ENCODE peak calls at places on chromosomes 1 and 21, in four cellular contexts. One of them, this sample, is unnamed.

GRCh38 chr1:48207536-48208075 is 14.9 kb upstream of the SLC5A9 start:
- DNase-seq in dorsolateral prefrontal cortex: no peak
- DNase-seq in stimulated activated CD8-positive, alpha-beta memory T cell treated with anti-CD3 and anti-CD28 coated beads, Interleukin-12 subunit alpha, Interleukin-12 subunit beta, amount 100 ng/mL, for 4 hours: no peak
- DNase-seq in T follicular helper cell: no peak
- DNase-seq in this sample: no peak

GRCh38 chr1:169577981-169578738 is 8.1 kb downstream of the F5 start:
- DNase-seq in dorsolateral prefrontal cortex: no peak
- DNase-seq in stimulated activated CD8-positive, alpha-beta memory T cell treated with anti-CD3 and anti-CD28 coated beads, Interleukin-12 subunit alpha, Interleukin-12 subunit beta, amount 100 ng/mL, for 4 hours: no peak
- DNase-seq in T follicular helper cell: no peak
- DNase-seq in this sample: no peak

GRCh38 chr21:31801551-31802234 is 69.8 kb upstream of the SCAF4 start:
- DNase-seq in stimulated activated CD8-positive, alpha-beta memory T cell treated with anti-CD3 and anti-CD28 coated beads, Interleukin-12 subunit alpha, Interleukin-12 subunit beta, amount 100 ng/mL, for 4 hours: no peak
- DNase-seq in T follicular helper cell: no peak
- DNase-seq in dorsolateral prefrontal cortex: no peak
- DNase-seq in this sample: no peak

GRCh38 chr1:205319081-205320018 is 2.2 kb downstream of the NUAK2 start:
- DNase-seq in T follicular helper cell: no peak
- DNase-seq in stimulated activated CD8-positive, alpha-beta memory T cell treated with anti-CD3 and anti-CD28 coated beads, Interleukin-12 subunit alpha, Interleukin-12 subunit beta, amount 100 ng/mL, for 4 hours: no peak
- DNase-seq in dorsolateral prefrontal cortex: no peak
- DNase-seq in this sample: no peak

GRCh38 chr1:62682531-62682930 is 5.7 kb downstream of the DOCK7 start:
- DNase-seq in dorsolateral prefrontal cortex: no peak
- DNase-seq in stimulated activated CD8-positive, alpha-beta memory T cell treated with anti-CD3 and anti-CD28 coated beads, Interleukin-12 subunit alpha, Interleukin-12 subunit beta, amount 100 ng/mL, for 4 hours: no peak
- DNase-seq in T follicular helper cell: no peak
- DNase-seq in this sample: no peak

GRCh38 chr1:157292302-157292701 is 154.1 kb upstream of the ETV3 start:
- DNase-seq in stimulated activated CD8-positive, alpha-beta memory T cell treated with anti-CD3 and anti-CD28 coated beads, Interleukin-12 subunit alpha, Interleukin-12 subunit beta, amount 100 ng/mL, for 4 hours: no peak
- DNase-seq in dorsolateral prefrontal cortex: no peak
- DNase-seq in T follicular helper cell: no peak
- DNase-seq in this sample: no peak

GRCh38 chr1:108117908-108118902 is 81.9 kb downstream of the SLC25A24 start:
- DNase-seq in T follicular helper cell: no peak
- DNase-seq in stimulated activated CD8-positive, alpha-beta memory T cell treated with anti-CD3 and anti-CD28 coated beads, Interleukin-12 subunit alpha, Interleukin-12 subunit beta, amount 100 ng/mL, for 4 hours: no peak
- DNase-seq in dorsolateral prefrontal cortex: no peak
- DNase-seq in this sample: no peak

GRCh38 chr1:86382878-86383277 is 13.2 kb downstream of the ODF2L start:
- DNase-seq in dorsolateral prefrontal cortex: no peak
- DNase-seq in T follicular helper cell: no peak
- DNase-seq in stimulated activated CD8-positive, alpha-beta memory T cell treated with anti-CD3 and anti-CD28 coated beads, Interleukin-12 subunit alpha, Interleukin-12 subunit beta, amount 100 ng/mL, for 4 hours: no peak
- DNase-seq in this sample: no peak

GRCh38 chr1:81708239-81708638 is 92.5 kb upstream of the ADGRL2 start:
- DNase-seq in T follicular helper cell: no peak
- DNase-seq in dorsolateral prefrontal cortex: no peak
- DNase-seq in stimulated activated CD8-positive, alpha-beta memory T cell treated with anti-CD3 and anti-CD28 coated beads, Interleukin-12 subunit alpha, Interleukin-12 subunit beta, amount 100 ng/mL, for 4 hours: no peak
- DNase-seq in this sample: no peak

GRCh38 chr1:227767401-227768396 is 32.5 kb downstream of the SNAP47 start:
- DNase-seq in stimulated activated CD8-positive, alpha-beta memory T cell treated with anti-CD3 and anti-CD28 coated beads, Interleukin-12 subunit alpha, Interleukin-12 subunit beta, amount 100 ng/mL, for 4 hours: no peak
- DNase-seq in dorsolateral prefrontal cortex: no peak
- DNase-seq in T follicular helper cell: no peak
- DNase-seq in this sample: no peak

GRCh38 chr1:90807329-90807728 is 90.2 kb upstream of the BARHL2 start:
- DNase-seq in T follicular helper cell: no peak
- DNase-seq in stimulated activated CD8-positive, alpha-beta memory T cell treated with anti-CD3 and anti-CD28 coated beads, Interleukin-12 subunit alpha, Interleukin-12 subunit beta, amount 100 ng/mL, for 4 hours: no peak
- DNase-seq in dorsolateral prefrontal cortex: no peak
- DNase-seq in this sample: no peak

GRCh38 chr1:27609618-27610240 is 5.8 kb upstream of the AHDC1 start:
- DNase-seq in dorsolateral prefrontal cortex: no peak
- DNase-seq in stimulated activated CD8-positive, alpha-beta memory T cell treated with anti-CD3 and anti-CD28 coated beads, Interleukin-12 subunit alpha, Interleukin-12 subunit beta, amount 100 ng/mL, for 4 hours: no peak
- DNase-seq in T follicular helper cell: no peak
- DNase-seq in this sample: no peak

GRCh38 chr1:9181176-9181906 is 52.4 kb upstream of the GPR157 start:
- DNase-seq in T follicular helper cell: peak
- DNase-seq in stimulated activated CD8-positive, alpha-beta memory T cell treated with anti-CD3 and anti-CD28 coated beads, Interleukin-12 subunit alpha, Interleukin-12 subunit beta, amount 100 ng/mL, for 4 hours: peak
- DNase-seq in dorsolateral prefrontal cortex: peak
- DNase-seq in this sample: peak

GRCh38 chr21:45724994-45725843 is 81.7 kb downstream of the PCBP3 start:
- DNase-seq in stimulated activated CD8-positive, alpha-beta memory T cell treated with anti-CD3 and anti-CD28 coated beads, Interleukin-12 subunit alpha, Interleukin-12 subunit beta, amount 100 ng/mL, for 4 hours: no peak
- DNase-seq in T follicular helper cell: no peak
- DNase-seq in dorsolateral prefrontal cortex: no peak
- DNase-seq in this sample: no peak

GRCh38 chr1:201336711-201337450 is 40.6 kb downstream of the TNNT2 start:
- DNase-seq in T follicular helper cell: no peak
- DNase-seq in dorsolateral prefrontal cortex: no peak
- DNase-seq in stimulated activated CD8-positive, alpha-beta memory T cell treated with anti-CD3 and anti-CD28 coated beads, Interleukin-12 subunit alpha, Interleukin-12 subunit beta, amount 100 ng/mL, for 4 hours: no peak
- DNase-seq in this sample: no peak

GRCh38 chr21:42495765-42496119 is 282 bp downstream of the RSPH1 start:
- DNase-seq in dorsolateral prefrontal cortex: no peak
- DNase-seq in T follicular helper cell: no peak
- DNase-seq in stimulated activated CD8-positive, alpha-beta memory T cell treated with anti-CD3 and anti-CD28 coated beads, Interleukin-12 subunit alpha, Interleukin-12 subunit beta, amount 100 ng/mL, for 4 hours: no peak
- DNase-seq in this sample: no peak

GRCh38 chr1:10832703-10833102 is 36.3 kb upstream of the CASZ1 start:
- DNase-seq in T follicular helper cell: no peak
- DNase-seq in dorsolateral prefrontal cortex: no peak
- DNase-seq in stimulated activated CD8-positive, alpha-beta memory T cell treated with anti-CD3 and anti-CD28 coated beads, Interleukin-12 subunit alpha, Interleukin-12 subunit beta, amount 100 ng/mL, for 4 hours: no peak
- DNase-seq in this sample: no peak

GRCh38 chr21:29217818-29218252 is 80.9 kb upstream of the BACH1 start:
- DNase-seq in dorsolateral prefrontal cortex: no peak
- DNase-seq in T follicular helper cell: no peak
- DNase-seq in stimulated activated CD8-positive, alpha-beta memory T cell treated with anti-CD3 and anti-CD28 coated beads, Interleukin-12 subunit alpha, Interleukin-12 subunit beta, amount 100 ng/mL, for 4 hours: no peak
- DNase-seq in this sample: no peak

GRCh38 chr1:200732438-200732837 is 6.3 kb upstream of the CAMSAP2 start:
- DNase-seq in T follicular helper cell: no peak
- DNase-seq in dorsolateral prefrontal cortex: no peak
- DNase-seq in stimulated activated CD8-positive, alpha-beta memory T cell treated with anti-CD3 and anti-CD28 coated beads, Interleukin-12 subunit alpha, Interleukin-12 subunit beta, amount 100 ng/mL, for 4 hours: no peak
- DNase-seq in this sample: no peak

GRCh38 chr1:166350490-166350889 is 183.7 kb upstream of the FAM78B start:
- DNase-seq in dorsolateral prefrontal cortex: no peak
- DNase-seq in T follicular helper cell: no peak
- DNase-seq in stimulated activated CD8-positive, alpha-beta memory T cell treated with anti-CD3 and anti-CD28 coated beads, Interleukin-12 subunit alpha, Interleukin-12 subunit beta, amount 100 ng/mL, for 4 hours: no peak
- DNase-seq in this sample: no peak

GRCh38 chr1:119220980-119221379 is 80.5 kb upstream of the WARS2 start:
- DNase-seq in T follicular helper cell: no peak
- DNase-seq in dorsolateral prefrontal cortex: no peak
- DNase-seq in stimulated activated CD8-positive, alpha-beta memory T cell treated with anti-CD3 and anti-CD28 coated beads, Interleukin-12 subunit alpha, Interleukin-12 subunit beta, amount 100 ng/mL, for 4 hours: no peak
- DNase-seq in this sample: no peak

GRCh38 chr21:41895643-41896493 is 16.7 kb upstream of the PRDM15 start:
- DNase-seq in T follicular helper cell: no peak
- DNase-seq in stimulated activated CD8-positive, alpha-beta memory T cell treated with anti-CD3 and anti-CD28 coated beads, Interleukin-12 subunit alpha, Interleukin-12 subunit beta, amount 100 ng/mL, for 4 hours: peak
- DNase-seq in dorsolateral prefrontal cortex: no peak
- DNase-seq in this sample: peak

GRCh38 chr1:198258491-198258890 is 101.7 kb downstream of the NEK7 start:
- DNase-seq in stimulated activated CD8-positive, alpha-beta memory T cell treated with anti-CD3 and anti-CD28 coated beads, Interleukin-12 subunit alpha, Interleukin-12 subunit beta, amount 100 ng/mL, for 4 hours: no peak
- DNase-seq in T follicular helper cell: no peak
- DNase-seq in dorsolateral prefrontal cortex: no peak
- DNase-seq in this sample: no peak

GRCh38 chr1:232454487-232454886 is 175.4 kb downstream of the SIPA1L2 start:
- DNase-seq in stimulated activated CD8-positive, alpha-beta memory T cell treated with anti-CD3 and anti-CD28 coated beads, Interleukin-12 subunit alpha, Interleukin-12 subunit beta, amount 100 ng/mL, for 4 hours: no peak
- DNase-seq in T follicular helper cell: no peak
- DNase-seq in dorsolateral prefrontal cortex: no peak
- DNase-seq in this sample: no peak